ENCODE peak calls at places on chromosomes 1 and 21, in seven cellular contexts. D is A673, Z is heart right ventricle, B is uterus, H is neural progenitor cell, A is upper lobe of right lung, G is lung. J is an unnamed sample. For H3K4me1, the result is how much of the 10 kb centered on the place peaks cover.

GRCh38 chr1:170032531-170033295 is 41.8 kb downstream of the KIFAP3 start:
- DNase-seq in B (no peak), G (no peak), H (no peak), Z (no peak), D (peak), A (no peak), J (no peak)

GRCh38 chr1:15417365-15417934 is 7.8 kb downstream of the EFHD2 start:
- DNase-seq in D (no peak), A (no peak), G (peak), H (no peak), B (no peak), Z (peak), J (no peak)

GRCh38 chr1:6603851-6604558 is 1.3 kb upstream of the KLHL21 start:
- DNase-seq in H (peak), B (peak), A (peak), G (peak), D (peak), Z (peak), J (peak)

GRCh38 chr1:42744030-42744413 is 4.0 kb upstream of the CLDN19 start:
- DNase-seq in B (no peak), G (no peak), A (no peak), Z (no peak), D (no peak), H (no peak), J (no peak)

GRCh38 chr1:116345830-116346229 is 27.2 kb upstream of the ATP1A1 start:
- DNase-seq in B (no peak), G (no peak), D (no peak), H (peak), A (no peak), Z (no peak), J (no peak)

GRCh38 chr1:112557385-112557784 is 48.6 kb downstream of the WNT2B start:
- DNase-seq in Z (no peak), D (no peak), A (no peak), G (no peak), H (no peak), B (no peak), J (no peak)

GRCh38 chr1:235079443-235079967 is 49.1 kb downstream of the TOMM20 start:
- DNase-seq in G (peak), H (no peak), Z (no peak), A (peak), D (no peak), B (no peak), J (peak)

GRCh38 chr1:41155105-41155504 is 87.0 kb downstream of the SCMH1 start:
- DNase-seq in D (no peak), B (no peak), H (no peak), G (no peak), A (no peak), Z (no peak), J (no peak)

GRCh38 chr21:36550761-36551160 is 70.8 kb upstream of the CLDN14 start:
- DNase-seq in D (no peak), A (no peak), Z (no peak), H (no peak), G (no peak), B (no peak), J (no peak)

GRCh38 chr1:240802271-240802670 is 190.3 kb upstream of the GREM2 start:
- DNase-seq in H (no peak), D (no peak), B (no peak), A (no peak), G (no peak), Z (no peak), J (no peak)

GRCh38 chr1:207219979-207220889 is 101.2 kb upstream of the CD55 start:
- DNase-seq in D (no peak), H (no peak), G (no peak), Z (no peak), B (no peak), A (no peak), J (no peak)

GRCh38 chr21:19987671-19988070 is 1010.5 kb upstream of the NCAM2 start:
- DNase-seq in G (no peak), Z (no peak), H (no peak), B (no peak), A (no peak), D (no peak), J (no peak)

GRCh38 chr1:185074307-185074706 is 28.9 kb downstream of the RNF2 start:
- DNase-seq in G (no peak), H (no peak), B (no peak), Z (no peak), A (no peak), D (no peak), J (no peak)

GRCh38 chr1:147072371-147073061 is 99.8 kb downstream of the PRKAB2 start:
- DNase-seq in H (peak), G (no peak), A (peak), Z (no peak), D (peak), B (no peak), J (no peak)

GRCh38 chr1:62588000-62588399 is 9.3 kb upstream of the ANGPTL3 start:
- DNase-seq in Z (no peak), B (no peak), A (no peak), D (no peak), G (no peak), H (no peak), J (no peak)

GRCh38 chr21:35635261-35635660 is 425.1 kb downstream of the SETD4 start:
- DNase-seq in D (no peak), B (no peak), Z (no peak), A (no peak), G (no peak), H (no peak), J (no peak)

GRCh38 chr1:200638073-200638472 is 17.5 kb upstream of the KIF14 start:
- DNase-seq in G (no peak), H (no peak), A (no peak), D (no peak), Z (no peak), B (no peak), J (no peak)

GRCh38 chr1:24901791-24902470 is 28.1 kb downstream of the RUNX3 start:
- DNase-seq in D (no peak), G (no peak), B (peak), Z (no peak), A (peak), H (no peak), J (peak)

GRCh38 chr21:29300547-29301138 is 1.9 kb downstream of the BACH1 start:
- DNase-seq in H (no peak), B (no peak), D (no peak), Z (no peak), G (no peak), A (no peak), J (no peak)

GRCh38 chr1:98898901-98899300 is 105.8 kb downstream of the PLPPR5 start:
- DNase-seq in Z (no peak), H (no peak), D (no peak), G (no peak), B (no peak), A (no peak), J (no peak)

GRCh38 chr1:923131-923990 is at the start of gene SAMD11:
- DNase-seq in H (peak), D (peak), G (peak), A (peak), Z (peak), B (peak), J (peak)

GRCh38 chr1:169765580-169766331 is 29.0 kb downstream of the METTL18 start:
- DNase-seq in H (no peak), Z (no peak), G (no peak), A (no peak), B (no peak), D (no peak), J (no peak)

GRCh38 chr1:221824025-221824424 is 82.1 kb upstream of the DUSP10 start:
- DNase-seq in G (no peak), Z (no peak), D (no peak), A (no peak), B (no peak), H (no peak), J (no peak)

GRCh38 chr1:36306210-36306901 is at the start of gene SH3D21:
- DNase-seq in H (peak), G (peak), A (peak), B (peak), Z (peak), D (no peak), J (peak)

GRCh38 chr1:202858306-202858705 is 30.6 kb downstream of the RABIF start:
- DNase-seq in Z (peak), G (no peak), B (peak), A (no peak), H (no peak), D (no peak), J (peak)

GRCh38 chr1:111392042-111392441 is 35.5 kb downstream of the OVGP1 start:
- DNase-seq in G (no peak), A (no peak), B (no peak), H (no peak), Z (no peak), D (no peak), J (no peak)

GRCh38 chr1:151539321-151540020 is 638 bp upstream of the TUFT1 start:
- DNase-seq in D (peak), H (peak), B (peak), Z (peak), A (peak), G (peak), J (peak)

GRCh38 chr1:151537112-151537511 is 3.0 kb upstream of the TUFT1 start:
- DNase-seq in D (peak), B (no peak), H (no peak), A (no peak), Z (no peak), G (no peak), J (no peak)

GRCh38 chr1:151542710-151543129 is 2.6 kb downstream of the TUFT1 start:
- DNase-seq in H (no peak), D (peak), G (no peak), A (no peak), B (peak), Z (no peak), J (no peak)

GRCh38 chr1:151540021-151540981 is at the start of gene TUFT1:
- DNase-seq in A (peak), G (peak), H (peak), B (peak), D (peak), Z (peak), J (peak)

GRCh38 chr1:151540982-151541377 is 871 bp downstream of the TUFT1 start:
- DNase-seq in Z (no peak), G (no peak), D (no peak), A (no peak), B (no peak), H (peak), J (peak)
- H3K27ac ChIP-seq in Z (peak), G (no peak), D (no peak), A (peak), B (peak), H (no peak), J (no peak)

DNA sequence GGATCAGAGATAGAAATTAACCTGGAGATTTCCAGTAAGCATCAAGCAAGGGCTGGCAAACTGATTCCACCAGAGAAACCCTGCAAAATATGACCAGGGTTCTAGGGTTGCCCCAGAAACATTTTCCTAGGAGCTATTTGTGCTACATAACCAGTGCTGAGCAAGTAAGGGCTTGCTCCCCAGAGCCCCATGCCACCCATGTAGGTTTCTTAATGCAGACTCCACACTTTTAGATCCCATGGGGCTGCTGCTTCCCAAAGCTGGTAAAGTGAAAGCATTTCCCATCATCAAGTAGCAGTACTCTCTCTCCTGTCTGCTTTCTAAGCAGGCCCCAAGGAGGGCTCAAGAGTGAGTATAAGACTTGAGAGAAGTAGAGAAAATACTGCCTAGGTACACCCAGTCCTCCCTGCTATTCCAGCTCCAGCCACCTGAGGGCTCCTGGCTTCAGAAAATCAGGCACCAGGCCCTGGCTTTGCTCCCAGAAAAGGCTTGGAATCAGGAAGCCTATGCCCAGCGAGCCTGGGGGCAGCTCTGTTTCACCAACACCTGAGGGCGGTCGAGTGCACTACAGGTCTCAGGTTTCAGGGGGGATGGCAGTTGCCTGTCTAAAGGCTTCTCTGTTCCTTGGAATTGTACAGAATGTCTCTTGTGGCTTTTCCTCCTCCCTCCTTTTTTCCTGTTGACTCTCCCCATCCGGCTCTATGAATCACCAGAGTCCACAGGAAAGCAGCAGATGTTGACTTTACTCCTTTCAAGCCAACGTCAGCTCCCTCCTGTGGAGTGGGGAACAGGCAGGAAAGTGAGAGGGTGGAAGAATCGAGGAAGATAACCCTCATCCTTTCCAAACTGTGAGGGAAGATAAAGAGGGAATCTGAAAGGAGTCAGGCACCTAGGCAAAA is 6.2 kb upstream of the ANKRD35 start:
- DNase-seq in D (peak), A (peak), B (peak), G (peak), Z (peak), H (peak), J (peak)
- H3K4me3 ChIP-seq in D (peak), A (peak), B (peak), G (no peak), Z (peak), H (peak), J (no peak)

DNA sequence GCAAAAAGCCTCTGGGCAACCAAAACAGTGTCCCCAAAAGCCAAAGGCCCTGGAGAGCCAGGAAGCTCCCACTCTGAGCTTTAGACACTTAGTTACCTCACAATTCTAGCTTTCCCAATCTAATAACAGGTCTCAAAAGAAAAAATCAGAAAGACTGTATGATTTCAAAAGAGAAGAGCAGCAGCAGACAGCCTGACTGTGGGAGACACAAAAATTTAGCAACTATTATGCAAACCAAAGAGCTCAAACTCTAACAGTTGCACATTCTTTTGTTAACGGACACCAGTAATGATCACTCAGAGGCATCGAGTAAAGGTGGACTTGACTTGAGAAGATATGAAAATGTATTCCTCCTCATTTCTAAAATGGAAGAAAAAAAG is 160.1 kb downstream of the SLC45A1 start:
- DNase-seq in D (no peak), B (no peak), H (no peak), A (no peak), G (no peak), Z (no peak), J (no peak)
- H3K4me1 ChIP-seq in D (half or more), B (under half), H (under half), A (under half), G (under half), Z (under half), J (under half)

GRCh38 chr1:52034050-52034384 is 407 bp upstream of the KTI12 start:
- DNase-seq in Z (no peak), B (no peak), H (no peak), G (no peak), D (no peak), A (no peak), J (no peak)

GRCh38 chr1:52028328-52028727 is 5.3 kb downstream of the KTI12 start:
- DNase-seq in A (no peak), D (no peak), B (no peak), G (no peak), Z (no peak), H (no peak), J (no peak)

GRCh38 chr1:52032785-52033131 is 852 bp downstream of the KTI12 start:
- DNase-seq in G (peak), D (peak), B (peak), A (no peak), H (no peak), Z (peak), J (peak)

GRCh38 chr1:52033190-52034049 is at the start of gene KTI12:
- DNase-seq in B (peak), Z (peak), G (peak), A (peak), H (peak), D (peak), J (peak)

GRCh38 chr1:52032124-52032784 is 1.4 kb downstream of the KTI12 start:
- DNase-seq in G (no peak), D (no peak), B (no peak), A (no peak), H (no peak), Z (no peak), J (no peak)
- H3K27ac ChIP-seq in G (no peak), D (peak), B (no peak), A (peak), H (no peak), Z (no peak), J (peak)

DNA sequence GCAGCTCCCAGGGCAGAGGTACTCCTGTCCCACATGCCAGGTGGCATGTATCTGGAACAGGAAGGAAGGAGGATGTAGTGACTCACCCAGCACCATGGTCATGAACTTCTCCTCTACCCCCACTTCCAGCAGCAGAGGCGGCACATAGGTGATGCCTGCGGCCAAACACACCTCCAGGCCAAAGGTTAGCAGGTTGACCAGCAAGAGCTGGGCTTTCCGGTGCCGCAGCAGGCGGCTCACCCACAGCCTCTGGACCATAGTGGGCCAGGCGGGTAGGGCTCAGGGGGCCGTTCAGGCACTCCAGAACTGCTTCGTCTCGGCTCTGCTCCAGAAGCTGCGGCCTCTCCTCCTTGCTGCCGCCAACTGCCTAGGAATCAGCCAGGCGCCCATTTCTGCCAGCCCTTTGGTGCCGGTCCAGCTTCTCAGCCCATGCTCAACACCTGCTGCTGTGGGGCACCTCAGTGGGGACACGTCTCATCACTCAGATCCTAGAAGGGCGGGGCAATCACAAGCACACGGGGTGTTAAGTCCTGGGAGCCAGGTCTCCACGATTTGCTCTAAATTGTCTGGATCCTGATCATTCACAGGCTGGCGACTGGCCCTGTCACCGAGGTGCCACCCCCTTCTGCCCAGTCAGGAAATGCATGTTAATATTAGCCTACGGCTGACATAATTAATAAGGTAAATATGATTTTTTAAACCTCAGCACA is 15.8 kb downstream of the SLC45A3 start:
- DNase-seq in D (no peak), H (no peak), A (no peak), Z (no peak), G (no peak), B (no peak), J (no peak)
- H3K4me3 ChIP-seq in D (no peak), H (no peak), A (no peak), Z (no peak), G (no peak), B (no peak), J (no peak)

GRCh38 chr1:94542088-94542671 is 621 bp upstream of the F3 start:
- DNase-seq in D (peak), B (peak), G (peak), Z (peak), A (peak), H (peak), J (peak)
- H3K4me1 ChIP-seq in D (under half), B (under half), G (under half), Z (under half), A (under half), H (under half), J (under half)

GRCh38 chr1:197468581-197469175 is 200.6 kb downstream of the CRB1 start:
- DNase-seq in H (no peak), B (no peak), Z (no peak), A (peak), G (no peak), D (no peak), J (no peak)
- H3K27ac ChIP-seq in H (no peak), B (no peak), Z (no peak), A (no peak), G (no peak), D (no peak), J (no peak)

GRCh38 chr1:67737875-67738274 is 52.9 kb downstream of the GADD45A start:
- DNase-seq in Z (no peak), A (no peak), B (no peak), D (no peak), H (no peak), G (no peak), J (no peak)

GRCh38 chr1:67738401-67738800 is 53.4 kb downstream of the GADD45A start:
- DNase-seq in D (no peak), H (no peak), Z (no peak), A (no peak), B (no peak), G (no peak), J (no peak)

GRCh38 chr1:67741121-67741520 is 56.1 kb downstream of the GADD45A start:
- DNase-seq in B (no peak), D (no peak), Z (no peak), G (no peak), A (no peak), H (no peak), J (no peak)

GRCh38 chr1:67741786-67742185 is 56.8 kb downstream of the GADD45A start:
- DNase-seq in A (no peak), G (no peak), B (no peak), Z (no peak), H (no peak), D (no peak), J (no peak)

DNA sequence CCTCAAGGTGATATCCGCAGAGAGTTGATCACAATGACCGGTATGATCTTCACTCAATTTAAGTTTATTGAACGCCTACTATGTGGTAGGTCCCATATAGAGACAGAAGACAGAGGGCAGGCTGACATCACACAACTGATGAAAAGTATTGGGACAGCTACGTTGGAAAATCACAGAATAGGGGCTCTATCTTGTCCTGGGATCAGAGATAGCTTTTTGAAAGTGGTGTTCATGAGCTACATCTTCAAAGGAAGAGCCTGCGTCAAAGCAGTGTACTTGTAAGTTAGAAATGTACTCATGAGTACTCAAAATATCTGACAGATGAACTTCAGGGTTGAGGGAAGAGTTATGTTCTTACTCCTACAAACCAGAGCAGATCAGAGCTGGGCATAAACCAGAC is 54.4 kb downstream of the GADD45A start:
- DNase-seq in H (no peak), B (no peak), D (no peak), G (no peak), A (no peak), Z (no peak), J (no peak)
- H3K4me3 ChIP-seq in H (no peak), B (no peak), D (no peak), G (no peak), A (no peak), Z (no peak), J (no peak)